ENCODE peak calls at places on chromosomes 5 and 9, in seven cellular contexts. X, D, J, W, C, L and V are unnamed samples.

GRCh38 chr5:41788800-41789395 is 81.3 kb downstream of the OXCT1 start:
- DNase-seq in X (no peak), D (no peak), J (peak; percentile 16), W (no peak), C (no peak), L (no peak), V (no peak)

GRCh38 chr9:14271078-14271673 is 42.8 kb downstream of the NFIB start:
- DNase-seq in X (peak; percentile 48), D (no peak), J (peak; percentile 87), W (peak; percentile 42), C (no peak), L (peak; percentile 59), V (no peak)

GRCh38 chr5:76521240-76521758 is 101.9 kb downstream of the F2RL2 start:
- DNase-seq in X (no peak), D (no peak), J (no peak), W (no peak), C (no peak), L (no peak), V (no peak)

GRCh38 chr5:65032250-65032649 is 263.5 kb downstream of the CWC27 start:
- DNase-seq in X (peak; percentile 20), D (no peak), J (no peak), W (no peak), C (no peak), L (no peak), V (no peak)

GRCh38 chr5:102296229-102296817 is at the start of gene SLCO4C1:
- DNase-seq in X (peak; percentile 53), D (peak; percentile 44), J (peak; percentile 46), W (peak; percentile 96), C (no peak), L (peak; percentile 91), V (peak; percentile 92)

GRCh38 chr9:114908104-114908621 is 22.2 kb downstream of the TNFSF8 start:
- DNase-seq in X (no peak), D (no peak), J (no peak), W (peak; percentile 98), C (peak; percentile 93), L (no peak), V (no peak)

GRCh38 chr5:137598341-137598740 is 99.2 kb upstream of the SPOCK1 start:
- DNase-seq in X (no peak), D (no peak), J (no peak), W (no peak), C (no peak), L (no peak), V (no peak)

GRCh38 chr9:128628471-128629048 is 28.1 kb downstream of the DYNC2I2 start:
- DNase-seq in X (peak; percentile 82), D (no peak), J (peak; percentile 79), W (peak; percentile 37), C (no peak), L (peak; percentile 36), V (no peak)

GRCh38 chr9:2622361-2623045 is 916 bp downstream of the VLDLR start:
- DNase-seq in X (peak; percentile 38), D (peak; percentile 53), J (peak; percentile 18), W (peak; percentile 35), C (no peak), L (peak; percentile 66), V (peak; percentile 78)

GRCh38 chr5:108748354-108749129 is 845 bp downstream of the FER start:
- DNase-seq in X (peak; percentile 99), D (peak; percentile 98), J (peak; percentile 99), W (peak; percentile 100), C (peak; percentile 100), L (peak; percentile 97), V (peak; percentile 96)

GRCh38 chr5:147081256-147081872 is 153.5 kb upstream of the STK32A start:
- DNase-seq in X (no peak), D (no peak), J (no peak), W (no peak), C (no peak), L (no peak), V (no peak)

GRCh38 chr5:53667621-53668020 is 107.2 kb downstream of the NDUFS4 start:
- DNase-seq in X (no peak), D (no peak), J (no peak), W (no peak), C (no peak), L (no peak), V (no peak)

GRCh38 chr5:14749579-14750091 is 85.1 kb downstream of the OTULIN start:
- DNase-seq in X (no peak), D (no peak), J (no peak), W (no peak), C (no peak), L (no peak), V (no peak)

GRCh38 chr5:73330613-73331012 is 118.0 kb downstream of the FOXD1 start:
- DNase-seq in X (no peak), D (no peak), J (no peak), W (no peak), C (no peak), L (no peak), V (no peak)

GRCh38 chr9:122835313-122835731 is 6.9 kb upstream of the PDCL start:
- DNase-seq in X (no peak), D (peak; percentile 48), J (no peak), W (peak; percentile 59), C (no peak), L (peak; percentile 51), V (no peak)

GRCh38 chr9:105333076-105333475 is 88.6 kb downstream of the SLC44A1 start:
- DNase-seq in X (no peak), D (no peak), J (no peak), W (no peak), C (no peak), L (no peak), V (no peak)

GRCh38 chr9:18347381-18348084 is 126.4 kb upstream of the ADAMTSL1 start:
- DNase-seq in X (no peak), D (no peak), J (no peak), W (no peak), C (no peak), L (no peak), V (no peak)

GRCh38 chr5:78597068-78597857 is 51.3 kb downstream of the LHFPL2 start:
- DNase-seq in X (no peak), D (no peak), J (no peak), W (no peak), C (no peak), L (no peak), V (no peak)

GRCh38 chr5:135955525-135955924 is 742 bp upstream of the LECT2 start:
- DNase-seq in X (no peak), D (peak; percentile 59), J (no peak), W (no peak), C (no peak), L (no peak), V (no peak)

GRCh38 chr5:43171926-43172325 is 20.1 kb upstream of the NIM1K start:
- DNase-seq in X (no peak), D (no peak), J (no peak), W (no peak), C (no peak), L (no peak), V (no peak)

GRCh38 chr9:27335088-27335487 is 38.1 kb upstream of the EQTN start:
- DNase-seq in X (no peak), D (no peak), J (no peak), W (no peak), C (no peak), L (no peak), V (no peak)

GRCh38 chr5:9924614-9925013 is 294.5 kb upstream of the TAS2R1 start:
- DNase-seq in X (no peak), D (no peak), J (no peak), W (peak; percentile 74), C (peak; percentile 76), L (no peak), V (no peak)

DNA sequence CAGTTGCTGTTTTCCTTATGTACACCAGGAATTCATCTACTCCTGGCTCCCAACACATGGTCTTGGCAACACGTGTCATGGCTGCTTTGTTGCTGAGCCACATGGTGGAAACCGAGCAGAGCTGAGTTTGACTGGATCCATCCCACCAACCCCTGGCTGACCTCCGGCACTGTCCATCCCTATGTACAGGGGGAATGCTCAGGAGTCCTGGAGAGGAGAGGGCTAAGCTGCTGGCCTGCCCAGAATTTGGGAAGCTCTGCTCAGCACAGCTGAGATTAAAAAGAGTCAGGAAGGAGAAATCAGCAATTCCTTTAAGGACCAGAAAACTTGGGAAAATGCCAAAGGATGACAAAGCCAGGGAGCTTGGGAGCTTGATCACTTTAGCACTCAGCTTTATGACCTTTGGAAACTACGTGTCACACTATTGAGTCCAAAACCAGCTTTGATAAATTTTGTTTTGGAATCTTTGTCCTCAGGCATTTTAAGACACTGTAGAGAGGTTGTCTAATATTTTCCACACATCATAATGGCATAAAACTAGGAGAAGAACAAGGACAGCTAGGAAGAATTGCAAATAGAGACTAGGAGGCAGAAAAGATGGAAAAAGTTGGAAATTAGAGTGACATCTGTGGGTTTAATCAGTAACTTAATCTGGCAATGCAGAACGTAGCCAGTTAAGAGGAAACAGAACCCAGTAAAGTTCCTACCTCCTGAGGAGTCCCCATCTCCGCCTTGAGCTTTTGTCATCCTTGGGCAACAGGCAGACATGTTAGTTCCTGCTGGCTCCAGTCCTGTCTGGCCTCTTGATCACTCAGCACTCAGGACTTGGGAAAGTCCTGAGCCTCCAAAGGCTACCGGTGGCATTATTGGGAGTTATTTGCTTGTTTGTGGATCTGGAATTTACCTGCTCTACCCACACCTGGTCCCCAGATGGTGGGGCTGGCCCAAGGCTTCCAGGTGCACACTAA is 62.5 kb upstream of the PLPP1 start:
- DNase-seq in X (peak; percentile 65), D (no peak), J (peak; percentile 70), W (no peak), C (no peak), L (no peak), V (no peak)
- H3K4me1 ChIP-seq in X (peaks cover 35% of the 10 kb centered on the region), D (no peaks in the 10 kb centered on the region), J (peaks cover 65% of the 10 kb centered on the region), W (peaks cover 3% of the 10 kb centered on the region), C (peaks cover 36% of the 10 kb centered on the region), L (peaks cover 23% of the 10 kb centered on the region), V (peaks cover 14% of the 10 kb centered on the region)

DNA sequence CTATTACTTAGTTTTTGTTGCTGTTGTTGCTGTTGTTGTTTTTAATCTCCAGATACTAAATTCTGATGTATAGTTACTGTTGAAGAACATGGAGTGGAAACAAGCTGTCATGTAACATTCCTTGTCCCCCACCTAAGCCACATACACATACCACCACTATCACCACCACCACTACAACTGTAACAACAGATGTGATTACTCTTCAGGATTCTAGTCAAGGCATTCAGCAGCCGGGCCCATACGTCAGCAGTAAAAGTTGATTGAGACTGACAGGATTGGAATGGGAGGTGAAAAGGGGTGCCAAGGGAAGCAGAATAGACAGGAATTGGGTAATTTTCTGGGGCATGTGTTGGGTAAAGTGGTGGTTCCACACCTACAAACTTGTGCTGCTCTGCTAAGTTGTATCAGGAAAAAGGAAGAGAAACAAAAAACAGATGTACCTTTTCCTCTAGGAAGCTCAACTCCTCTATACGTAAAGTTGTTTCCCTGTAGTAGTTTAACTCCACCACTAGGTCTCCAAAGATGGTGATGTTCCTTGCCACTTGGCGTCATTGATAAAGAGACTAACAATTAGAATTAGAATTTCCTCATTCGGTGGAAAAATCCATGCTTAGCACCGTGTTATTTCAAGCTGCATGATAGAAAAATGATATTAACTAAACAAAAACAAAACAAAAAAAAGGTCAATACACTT is 138.6 kb downstream of the ARRDC3 start:
- DNase-seq in X (no peak), D (no peak), J (no peak), W (no peak), C (no peak), L (no peak), V (no peak)
- H3K27ac ChIP-seq in X (no peak overlapping the region), D (no peak overlapping the region), J (no peak overlapping the region), W (no peak overlapping the region), C (no peak overlapping the region), L (no peak overlapping the region), V (no peak overlapping the region)

GRCh38 chr5:1558945-1559344 is 35.2 kb upstream of the LPCAT1 start:
- DNase-seq in X (no peak), D (no peak), J (no peak), W (no peak), C (no peak), L (no peak), V (no peak)
- H3K4me1 ChIP-seq in X (no peaks in the 10 kb centered on the region), D (no peaks in the 10 kb centered on the region), J (no peaks in the 10 kb centered on the region), W (no peaks in the 10 kb centered on the region), C (peaks cover 12% of the 10 kb centered on the region), L (no peaks in the 10 kb centered on the region), V (no peaks in the 10 kb centered on the region)

GRCh38 chr5:172911976-172912375 is 47.2 kb upstream of the RPL26L1 start:
- DNase-seq in X (no peak), D (no peak), J (no peak), W (no peak), C (no peak), L (no peak), V (no peak)
- H3K27ac ChIP-seq in X (no peak overlapping the region), D (no peak overlapping the region), J (peak overlapping the region; percentile 80), W (no peak overlapping the region), C (peak overlapping the region; percentile 84), L (peak overlapping the region; percentile 88), V (no peak overlapping the region)